ENCODE peak calls at places on chromosomes 11 and 22, in six cellular contexts. K is Right ventricle myocardium superior; U is CD4-positive, alpha-beta memory T cell; X is sciatic nerve; E is CD4-positive, CD25-positive, alpha-beta regulatory T cell; H is mammary epithelial cell. S is an unnamed sample.
A peak's percentile ranks its signal among the peaks of the same experiment; 100 is the strongest.

GRCh38 chr22:42637555-42637954 is 2.8 kb downstream of the ATP5MGL start:
- DNase-seq in U (no peak), E (no peak), X (no peak), H (no peak), K (no peak), S (no peak)

GRCh38 chr11:102452461-102453285 is at the start of gene TMEM123:
- DNase-seq in E (peak; percentile 84), H (peak; percentile 67), X (peak; percentile 90), U (peak; percentile 95), K (peak; percentile 88), S (peak; percentile 87)

GRCh38 chr11:45607995-45608394 is 57.4 kb downstream of the CHST1 start:
- DNase-seq in K (peak; percentile 47), H (no peak), U (no peak), E (no peak), X (no peak), S (no peak)

GRCh38 chr11:117221775-117222517 is 9.9 kb downstream of the PCSK7 start:
- DNase-seq in U (no peak), H (peak; percentile 43), E (no peak), X (peak; percentile 83), K (peak; percentile 83), S (no peak)

GRCh38 chr11:134497586-134497985 is 85.5 kb upstream of the B3GAT1 start:
- DNase-seq in E (no peak), U (no peak), K (no peak), X (peak; percentile 10), H (no peak), S (no peak)

GRCh38 chr11:4606231-4607015 is 1.6 kb downstream of the TRIM68 start:
- DNase-seq in X (no peak), E (no peak), K (no peak), H (no peak), U (no peak), S (no peak)

GRCh38 chr11:21401496-21401895 is 732.1 kb downstream of the NELL1 start:
- DNase-seq in X (no peak), U (no peak), H (no peak), K (no peak), E (no peak), S (no peak)

GRCh38 chr22:20918663-20919220 is 1.5 kb downstream of the CRKL start:
- DNase-seq in X (no peak), H (peak; percentile 32), K (no peak), E (no peak), U (no peak), S (no peak)

GRCh38 chr11:68269414-68270081 is 2.2 kb downstream of the C11orf24 start:
- DNase-seq in E (no peak), K (no peak), U (no peak), X (no peak), H (peak; percentile 72), S (no peak)

GRCh38 chr11:116459644-116460043 is 313.1 kb downstream of the BUD13 start:
- DNase-seq in U (no peak), H (no peak), X (no peak), E (no peak), K (no peak), S (no peak)

GRCh38 chr22:44597616-44598015 is 99.6 kb upstream of the RTL6 start:
- DNase-seq in E (no peak), K (no peak), X (no peak), U (no peak), H (no peak), S (peak; percentile 46)

GRCh38 chr11:118226781-118227180 is 2.0 kb upstream of the JAML start:
- DNase-seq in K (no peak), H (no peak), U (no peak), X (no peak), E (no peak), S (no peak)

GRCh38 chr22:26367402-26368245 is 61.4 kb upstream of the ASPHD2 start:
- DNase-seq in U (peak; percentile 53), X (no peak), H (peak; percentile 33), E (peak; percentile 22), K (no peak), S (peak; percentile 93)

GRCh38 chr22:22948651-22949611 is 61.3 kb downstream of the IGLL5 start:
- DNase-seq in E (no peak), U (no peak), K (no peak), X (peak; percentile 45), H (no peak), S (no peak)

GRCh38 chr11:58577441-58578135 is 1.3 kb upstream of the ZFP91 start:
- DNase-seq in U (peak; percentile 93), K (peak; percentile 70), X (peak; percentile 79), E (peak; percentile 76), H (peak; percentile 86), S (no peak)

GRCh38 chr11:121890377-121890776 is 225.6 kb downstream of the BLID start:
- DNase-seq in U (no peak), H (peak; percentile 83), X (no peak), K (no peak), E (no peak), S (no peak)

GRCh38 chr22:31612891-31613285 is 49.1 kb downstream of the PISD start:
- DNase-seq in U (no peak), E (no peak), H (no peak), K (no peak), X (no peak), S (no peak)